ENCODE peak calls at places on chromosomes 16 and 17, in ten cellular contexts. One of them, this sample, is unnamed. For H3K9me3, the result is how much of the 10 kb centered on the place peaks cover.

GRCh38 chr17:42675984-42676423 is 790 bp downstream of the PLEKHH3 start:
- DNase-seq in A549: peak
- DNase-seq in Caco-2: peak
- DNase-seq in heart right ventricle: peak
- DNase-seq in neural progenitor cell: no peak
- DNase-seq in tibial nerve: no peak
- DNase-seq in mammary epithelial cell: no peak
- DNase-seq in fibroblast of lung: peak
- DNase-seq in adrenal gland: no peak
- DNase-seq in prostate gland: peak
- DNase-seq in this sample: peak

GRCh38 chr17:40558651-40559015 is 6.6 kb downstream of the CCR7 start:
- DNase-seq in prostate gland: no peak
- DNase-seq in tibial nerve: no peak
- DNase-seq in A549: no peak
- DNase-seq in fibroblast of lung: no peak
- DNase-seq in adrenal gland: no peak
- DNase-seq in neural progenitor cell: no peak
- DNase-seq in mammary epithelial cell: no peak
- DNase-seq in Caco-2: no peak
- DNase-seq in heart right ventricle: no peak
- DNase-seq in this sample: no peak

GRCh38 chr17:38897176-38897575 is 27.3 kb downstream of the LASP1 start:
- DNase-seq in adrenal gland: no peak
- DNase-seq in mammary epithelial cell: no peak
- DNase-seq in neural progenitor cell: no peak
- DNase-seq in A549: no peak
- DNase-seq in prostate gland: no peak
- DNase-seq in heart right ventricle: peak
- DNase-seq in fibroblast of lung: peak
- DNase-seq in tibial nerve: peak
- DNase-seq in Caco-2: no peak
- DNase-seq in this sample: peak

GRCh38 chr17:65783845-65784334 is 222.4 kb upstream of the AXIN2 start:
- DNase-seq in fibroblast of lung: peak
- DNase-seq in neural progenitor cell: no peak
- DNase-seq in adrenal gland: no peak
- DNase-seq in Caco-2: no peak
- DNase-seq in A549: peak
- DNase-seq in heart right ventricle: no peak
- DNase-seq in tibial nerve: no peak
- DNase-seq in mammary epithelial cell: peak
- DNase-seq in prostate gland: peak
- DNase-seq in this sample: peak

GRCh38 chr16:16062023-16062932 is 112.9 kb downstream of the ABCC1 start:
- DNase-seq in tibial nerve: no peak
- DNase-seq in adrenal gland: no peak
- DNase-seq in fibroblast of lung: no peak
- DNase-seq in prostate gland: no peak
- DNase-seq in Caco-2: no peak
- DNase-seq in mammary epithelial cell: no peak
- DNase-seq in neural progenitor cell: peak
- DNase-seq in heart right ventricle: no peak
- DNase-seq in A549: no peak
- DNase-seq in this sample: no peak

GRCh38 chr17:46817901-46818209 is 637 bp downstream of the WNT3 start:
- DNase-seq in prostate gland: no peak
- DNase-seq in A549: no peak
- DNase-seq in Caco-2: no peak
- DNase-seq in heart right ventricle: no peak
- DNase-seq in adrenal gland: no peak
- DNase-seq in neural progenitor cell: no peak
- DNase-seq in mammary epithelial cell: no peak
- DNase-seq in tibial nerve: no peak
- DNase-seq in fibroblast of lung: no peak
- DNase-seq in this sample: no peak

GRCh38 chr16:10827691-10828341 is 9.2 kb upstream of the TVP23A start:
- DNase-seq in adrenal gland: peak
- DNase-seq in Caco-2: no peak
- DNase-seq in heart right ventricle: peak
- DNase-seq in tibial nerve: peak
- DNase-seq in mammary epithelial cell: peak
- DNase-seq in fibroblast of lung: peak
- DNase-seq in A549: no peak
- DNase-seq in prostate gland: peak
- DNase-seq in neural progenitor cell: no peak
- DNase-seq in this sample: no peak

GRCh38 chr16:27703545-27703944 is 153.6 kb downstream of the KATNIP start:
- DNase-seq in A549: no peak
- DNase-seq in heart right ventricle: no peak
- DNase-seq in neural progenitor cell: no peak
- DNase-seq in adrenal gland: no peak
- DNase-seq in tibial nerve: no peak
- DNase-seq in fibroblast of lung: peak
- DNase-seq in Caco-2: no peak
- DNase-seq in prostate gland: no peak
- DNase-seq in mammary epithelial cell: no peak
- DNase-seq in this sample: no peak

GRCh38 chr17:63774982-63775290 is 966 bp downstream of the DDX42 start:
- DNase-seq in neural progenitor cell: peak
- DNase-seq in tibial nerve: no peak
- DNase-seq in heart right ventricle: no peak
- DNase-seq in Caco-2: no peak
- DNase-seq in mammary epithelial cell: peak
- DNase-seq in fibroblast of lung: peak
- DNase-seq in prostate gland: no peak
- DNase-seq in adrenal gland: no peak
- DNase-seq in A549: no peak
- DNase-seq in this sample: peak

GRCh38 chr16:12629271-12629670 is 174.4 kb downstream of the CPPED1 start:
- DNase-seq in tibial nerve: no peak
- DNase-seq in fibroblast of lung: no peak
- DNase-seq in mammary epithelial cell: no peak
- DNase-seq in A549: peak
- DNase-seq in adrenal gland: no peak
- DNase-seq in neural progenitor cell: no peak
- DNase-seq in heart right ventricle: no peak
- DNase-seq in prostate gland: no peak
- DNase-seq in Caco-2: no peak
- DNase-seq in this sample: no peak

GRCh38 chr17:65131244-65131643 is 5.9 kb upstream of the RGS9 start:
- DNase-seq in tibial nerve: no peak
- DNase-seq in heart right ventricle: no peak
- DNase-seq in A549: no peak
- DNase-seq in mammary epithelial cell: no peak
- DNase-seq in prostate gland: no peak
- DNase-seq in Caco-2: no peak
- DNase-seq in adrenal gland: no peak
- DNase-seq in fibroblast of lung: no peak
- DNase-seq in neural progenitor cell: no peak
- DNase-seq in this sample: no peak

GRCh38 chr16:24526701-24527470 is 12.5 kb upstream of the RBBP6 start:
- DNase-seq in mammary epithelial cell: no peak
- DNase-seq in fibroblast of lung: no peak
- DNase-seq in Caco-2: no peak
- DNase-seq in tibial nerve: no peak
- DNase-seq in prostate gland: no peak
- DNase-seq in A549: no peak
- DNase-seq in adrenal gland: no peak
- DNase-seq in heart right ventricle: no peak
- DNase-seq in neural progenitor cell: no peak
- DNase-seq in this sample: no peak

GRCh38 chr17:45003877-45004276 is 35.8 kb upstream of the C1QL1 start:
- DNase-seq in A549: no peak
- DNase-seq in adrenal gland: no peak
- DNase-seq in heart right ventricle: no peak
- DNase-seq in fibroblast of lung: no peak
- DNase-seq in prostate gland: no peak
- DNase-seq in tibial nerve: no peak
- DNase-seq in mammary epithelial cell: no peak
- DNase-seq in neural progenitor cell: peak
- DNase-seq in Caco-2: no peak
- DNase-seq in this sample: no peak

GRCh38 chr17:78748048-78748729 is 33.9 kb downstream of the CYTH1 start:
- DNase-seq in neural progenitor cell: no peak
- DNase-seq in A549: no peak
- DNase-seq in mammary epithelial cell: peak
- DNase-seq in fibroblast of lung: no peak
- DNase-seq in heart right ventricle: no peak
- DNase-seq in adrenal gland: no peak
- DNase-seq in Caco-2: no peak
- DNase-seq in tibial nerve: peak
- DNase-seq in prostate gland: no peak
- DNase-seq in this sample: no peak

GRCh38 chr17:5587431-5588032 is 3.2 kb upstream of the NLRP1 start:
- DNase-seq in A549: peak
- DNase-seq in heart right ventricle: peak
- DNase-seq in tibial nerve: peak
- DNase-seq in mammary epithelial cell: peak
- DNase-seq in adrenal gland: peak
- DNase-seq in neural progenitor cell: peak
- DNase-seq in fibroblast of lung: peak
- DNase-seq in Caco-2: peak
- DNase-seq in prostate gland: peak
- DNase-seq in this sample: peak

GRCh38 chr17:57954421-57955182 is 610 bp downstream of the CUEDC1 start:
- DNase-seq in fibroblast of lung: peak
- DNase-seq in Caco-2: peak
- DNase-seq in neural progenitor cell: peak
- DNase-seq in mammary epithelial cell: no peak
- DNase-seq in tibial nerve: peak
- DNase-seq in prostate gland: peak
- DNase-seq in heart right ventricle: peak
- DNase-seq in A549: peak
- DNase-seq in adrenal gland: peak
- DNase-seq in this sample: no peak
- H3K4me3 ChIP-seq in fibroblast of lung: peak
- H3K4me3 ChIP-seq in Caco-2: peak
- H3K4me3 ChIP-seq in neural progenitor cell: peak
- H3K4me3 ChIP-seq in mammary epithelial cell: peak
- H3K4me3 ChIP-seq in tibial nerve: peak
- H3K4me3 ChIP-seq in prostate gland: peak
- H3K4me3 ChIP-seq in heart right ventricle: peak
- H3K4me3 ChIP-seq in A549: peak
- H3K4me3 ChIP-seq in adrenal gland: peak
- H3K4me3 ChIP-seq in this sample: peak

DNA sequence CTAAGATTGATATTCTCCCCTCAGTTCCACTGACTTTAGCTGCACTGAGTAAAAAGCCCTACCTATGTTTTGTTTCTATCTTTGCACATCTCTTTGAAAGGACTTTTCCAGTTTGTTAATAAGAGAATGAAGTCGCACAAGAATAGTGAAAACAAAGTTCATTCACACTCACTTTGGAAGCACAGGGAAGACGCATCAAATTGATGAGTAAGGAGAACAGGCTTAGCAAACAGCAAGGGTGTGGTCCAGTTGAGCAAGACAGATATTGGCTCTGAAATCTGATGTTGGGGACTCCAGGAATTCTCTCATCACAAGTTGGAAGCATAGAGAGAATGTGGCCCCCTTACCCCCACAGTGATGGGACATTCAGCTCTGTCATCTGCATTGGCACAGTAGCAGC is 221.3 kb downstream of the CDH11 start:
- DNase-seq in mammary epithelial cell: no peak
- DNase-seq in prostate gland: no peak
- DNase-seq in neural progenitor cell: no peak
- DNase-seq in adrenal gland: no peak
- DNase-seq in tibial nerve: no peak
- DNase-seq in heart right ventricle: no peak
- DNase-seq in fibroblast of lung: no peak
- DNase-seq in Caco-2: no peak
- DNase-seq in A549: no peak
- DNase-seq in this sample: no peak
- H3K9me3 ChIP-seq in mammary epithelial cell: under half
- H3K9me3 ChIP-seq in prostate gland: under half
- H3K9me3 ChIP-seq in neural progenitor cell: under half
- H3K9me3 ChIP-seq in adrenal gland: under half
- H3K9me3 ChIP-seq in tibial nerve: under half
- H3K9me3 ChIP-seq in heart right ventricle: under half
- H3K9me3 ChIP-seq in fibroblast of lung: under half
- H3K9me3 ChIP-seq in Caco-2: under half
- H3K9me3 ChIP-seq in A549: under half
- H3K9me3 ChIP-seq in this sample: under half

GRCh38 chr17:68954146-68954971 is 833 bp downstream of the ABCA8 start:
- DNase-seq in adrenal gland: no peak
- DNase-seq in neural progenitor cell: no peak
- DNase-seq in tibial nerve: no peak
- DNase-seq in A549: no peak
- DNase-seq in Caco-2: no peak
- DNase-seq in heart right ventricle: no peak
- DNase-seq in prostate gland: no peak
- DNase-seq in mammary epithelial cell: no peak
- DNase-seq in fibroblast of lung: no peak
- DNase-seq in this sample: no peak

GRCh38 chr17:68950725-68951124 is 4.5 kb downstream of the ABCA8 start:
- DNase-seq in neural progenitor cell: no peak
- DNase-seq in Caco-2: no peak
- DNase-seq in A549: no peak
- DNase-seq in prostate gland: no peak
- DNase-seq in tibial nerve: no peak
- DNase-seq in fibroblast of lung: no peak
- DNase-seq in heart right ventricle: no peak
- DNase-seq in adrenal gland: no peak
- DNase-seq in mammary epithelial cell: no peak
- DNase-seq in this sample: no peak

GRCh38 chr17:68953340-68953997 is 1.7 kb downstream of the ABCA8 start:
- DNase-seq in heart right ventricle: no peak
- DNase-seq in Caco-2: no peak
- DNase-seq in fibroblast of lung: no peak
- DNase-seq in A549: no peak
- DNase-seq in neural progenitor cell: no peak
- DNase-seq in tibial nerve: no peak
- DNase-seq in mammary epithelial cell: no peak
- DNase-seq in adrenal gland: no peak
- DNase-seq in prostate gland: no peak
- DNase-seq in this sample: no peak

GRCh38 chr17:68957944-68958343 is 2.8 kb upstream of the ABCA8 start:
- DNase-seq in neural progenitor cell: no peak
- DNase-seq in Caco-2: no peak
- DNase-seq in tibial nerve: no peak
- DNase-seq in heart right ventricle: no peak
- DNase-seq in adrenal gland: no peak
- DNase-seq in fibroblast of lung: no peak
- DNase-seq in mammary epithelial cell: no peak
- DNase-seq in A549: no peak
- DNase-seq in prostate gland: no peak
- DNase-seq in this sample: no peak

GRCh38 chr17:68955181-68955841 is at the start of gene ABCA8:
- DNase-seq in neural progenitor cell: no peak
- DNase-seq in A549: peak
- DNase-seq in fibroblast of lung: peak
- DNase-seq in mammary epithelial cell: no peak
- DNase-seq in adrenal gland: peak
- DNase-seq in Caco-2: no peak
- DNase-seq in heart right ventricle: peak
- DNase-seq in tibial nerve: peak
- DNase-seq in prostate gland: no peak
- DNase-seq in this sample: no peak
- H3K4me3 ChIP-seq in neural progenitor cell: no peak
- H3K4me3 ChIP-seq in A549: no peak
- H3K4me3 ChIP-seq in fibroblast of lung: peak
- H3K4me3 ChIP-seq in mammary epithelial cell: no peak
- H3K4me3 ChIP-seq in adrenal gland: peak
- H3K4me3 ChIP-seq in Caco-2: no peak
- H3K4me3 ChIP-seq in heart right ventricle: peak
- H3K4me3 ChIP-seq in tibial nerve: peak
- H3K4me3 ChIP-seq in prostate gland: peak
- H3K4me3 ChIP-seq in this sample: no peak

GRCh38 chr17:74477411-74477810 is 11.0 kb downstream of the CD300A start:
- DNase-seq in prostate gland: no peak
- DNase-seq in adrenal gland: no peak
- DNase-seq in mammary epithelial cell: no peak
- DNase-seq in fibroblast of lung: no peak
- DNase-seq in neural progenitor cell: no peak
- DNase-seq in A549: no peak
- DNase-seq in tibial nerve: no peak
- DNase-seq in Caco-2: no peak
- DNase-seq in heart right ventricle: no peak
- DNase-seq in this sample: no peak
- H3K9me3 ChIP-seq in prostate gland: under half
- H3K9me3 ChIP-seq in adrenal gland: under half
- H3K9me3 ChIP-seq in mammary epithelial cell: under half
- H3K9me3 ChIP-seq in fibroblast of lung: under half
- H3K9me3 ChIP-seq in neural progenitor cell: under half
- H3K9me3 ChIP-seq in A549: under half
- H3K9me3 ChIP-seq in tibial nerve: under half
- H3K9me3 ChIP-seq in Caco-2: under half
- H3K9me3 ChIP-seq in heart right ventricle: under half
- H3K9me3 ChIP-seq in this sample: under half